ENCODE peak calls at places on chromosomes 3 and 15, in seven cellular contexts. One of them, this sample, is unnamed.

GRCh38 chr15:25239471-25240345 is 199.1 kb downstream of the UBE3A start:
- DNase-seq in epithelial cell of proximal tubule: no peak
- DNase-seq in WTC11: no peak
- DNase-seq in tibial artery: peak; percentile 11
- DNase-seq in DND-41: no peak
- DNase-seq in PC-3: no peak
- DNase-seq in astrocyte of the spinal cord: no peak
- DNase-seq in this sample: no peak

GRCh38 chr15:67531379-67532059 is 10.6 kb downstream of the C15orf61 start:
- DNase-seq in PC-3: peak; percentile 72
- DNase-seq in astrocyte of the spinal cord: no peak
- DNase-seq in WTC11: no peak
- DNase-seq in tibial artery: no peak
- DNase-seq in DND-41: no peak
- DNase-seq in epithelial cell of proximal tubule: no peak
- DNase-seq in this sample: no peak

GRCh38 chr3:136276049-136276755 is 26.1 kb downstream of the PCCB start:
- DNase-seq in tibial artery: no peak
- DNase-seq in epithelial cell of proximal tubule: no peak
- DNase-seq in astrocyte of the spinal cord: no peak
- DNase-seq in PC-3: no peak
- DNase-seq in DND-41: no peak
- DNase-seq in WTC11: no peak
- DNase-seq in this sample: no peak

GRCh38 chr15:37682304-37682703 is 252.1 kb upstream of the TMCO5A start:
- DNase-seq in epithelial cell of proximal tubule: no peak
- DNase-seq in PC-3: peak; percentile 58
- DNase-seq in WTC11: no peak
- DNase-seq in tibial artery: no peak
- DNase-seq in DND-41: no peak
- DNase-seq in astrocyte of the spinal cord: peak; percentile 32
- DNase-seq in this sample: no peak

GRCh38 chr3:134074790-134075567 is 45.3 kb upstream of the SLCO2A1 start:
- DNase-seq in DND-41: no peak
- DNase-seq in epithelial cell of proximal tubule: no peak
- DNase-seq in PC-3: no peak
- DNase-seq in WTC11: no peak
- DNase-seq in tibial artery: no peak
- DNase-seq in astrocyte of the spinal cord: no peak
- DNase-seq in this sample: no peak

GRCh38 chr3:10471337-10471721 is 34.1 kb downstream of the ATP2B2 start:
- DNase-seq in PC-3: no peak
- DNase-seq in WTC11: no peak
- DNase-seq in astrocyte of the spinal cord: peak; percentile 7
- DNase-seq in DND-41: no peak
- DNase-seq in epithelial cell of proximal tubule: no peak
- DNase-seq in tibial artery: no peak
- DNase-seq in this sample: no peak

GRCh38 chr3:41997702-41998551 is 36.0 kb upstream of the ULK4 start:
- DNase-seq in epithelial cell of proximal tubule: no peak
- DNase-seq in tibial artery: no peak
- DNase-seq in PC-3: no peak
- DNase-seq in astrocyte of the spinal cord: no peak
- DNase-seq in WTC11: peak; percentile 40
- DNase-seq in DND-41: no peak
- DNase-seq in this sample: no peak

GRCh38 chr3:56769125-56769709 is 32.5 kb downstream of the ARHGEF3 start:
- DNase-seq in PC-3: no peak
- DNase-seq in astrocyte of the spinal cord: no peak
- DNase-seq in tibial artery: no peak
- DNase-seq in DND-41: no peak
- DNase-seq in WTC11: no peak
- DNase-seq in epithelial cell of proximal tubule: no peak
- DNase-seq in this sample: no peak

GRCh38 chr15:66827698-66828055 is 125.6 kb downstream of the SMAD6 start:
- DNase-seq in PC-3: no peak
- DNase-seq in epithelial cell of proximal tubule: no peak
- DNase-seq in astrocyte of the spinal cord: no peak
- DNase-seq in tibial artery: no peak
- DNase-seq in DND-41: no peak
- DNase-seq in WTC11: no peak
- DNase-seq in this sample: no peak

GRCh38 chr3:190840146-190840545 is 22.3 kb downstream of the GMNC start:
- DNase-seq in tibial artery: no peak
- DNase-seq in epithelial cell of proximal tubule: no peak
- DNase-seq in WTC11: no peak
- DNase-seq in astrocyte of the spinal cord: no peak
- DNase-seq in PC-3: peak; percentile 38
- DNase-seq in DND-41: peak; percentile 8
- DNase-seq in this sample: no peak

GRCh38 chr15:77034620-77035467 is 36.1 kb downstream of the TSPAN3 start:
- DNase-seq in epithelial cell of proximal tubule: no peak
- DNase-seq in WTC11: peak; percentile 83
- DNase-seq in DND-41: peak; percentile 48
- DNase-seq in PC-3: peak; percentile 48
- DNase-seq in astrocyte of the spinal cord: no peak
- DNase-seq in tibial artery: no peak
- DNase-seq in this sample: peak; percentile 21

GRCh38 chr15:91936182-91936775 is 82.8 kb downstream of the SLCO3A1 start:
- DNase-seq in epithelial cell of proximal tubule: no peak
- DNase-seq in PC-3: no peak
- DNase-seq in WTC11: no peak
- DNase-seq in tibial artery: no peak
- DNase-seq in DND-41: no peak
- DNase-seq in astrocyte of the spinal cord: no peak
- DNase-seq in this sample: no peak

GRCh38 chr3:19937459-19938362 is 3.7 kb upstream of the EFHB start:
- DNase-seq in WTC11: no peak
- DNase-seq in astrocyte of the spinal cord: peak; percentile 32
- DNase-seq in PC-3: peak; percentile 34
- DNase-seq in DND-41: no peak
- DNase-seq in epithelial cell of proximal tubule: no peak
- DNase-seq in tibial artery: no peak
- DNase-seq in this sample: no peak

GRCh38 chr3:120489421-120489820 is 38.6 kb upstream of the FSTL1 start:
- DNase-seq in DND-41: no peak
- DNase-seq in PC-3: no peak
- DNase-seq in epithelial cell of proximal tubule: no peak
- DNase-seq in astrocyte of the spinal cord: no peak
- DNase-seq in tibial artery: no peak
- DNase-seq in WTC11: no peak
- DNase-seq in this sample: no peak

DNA sequence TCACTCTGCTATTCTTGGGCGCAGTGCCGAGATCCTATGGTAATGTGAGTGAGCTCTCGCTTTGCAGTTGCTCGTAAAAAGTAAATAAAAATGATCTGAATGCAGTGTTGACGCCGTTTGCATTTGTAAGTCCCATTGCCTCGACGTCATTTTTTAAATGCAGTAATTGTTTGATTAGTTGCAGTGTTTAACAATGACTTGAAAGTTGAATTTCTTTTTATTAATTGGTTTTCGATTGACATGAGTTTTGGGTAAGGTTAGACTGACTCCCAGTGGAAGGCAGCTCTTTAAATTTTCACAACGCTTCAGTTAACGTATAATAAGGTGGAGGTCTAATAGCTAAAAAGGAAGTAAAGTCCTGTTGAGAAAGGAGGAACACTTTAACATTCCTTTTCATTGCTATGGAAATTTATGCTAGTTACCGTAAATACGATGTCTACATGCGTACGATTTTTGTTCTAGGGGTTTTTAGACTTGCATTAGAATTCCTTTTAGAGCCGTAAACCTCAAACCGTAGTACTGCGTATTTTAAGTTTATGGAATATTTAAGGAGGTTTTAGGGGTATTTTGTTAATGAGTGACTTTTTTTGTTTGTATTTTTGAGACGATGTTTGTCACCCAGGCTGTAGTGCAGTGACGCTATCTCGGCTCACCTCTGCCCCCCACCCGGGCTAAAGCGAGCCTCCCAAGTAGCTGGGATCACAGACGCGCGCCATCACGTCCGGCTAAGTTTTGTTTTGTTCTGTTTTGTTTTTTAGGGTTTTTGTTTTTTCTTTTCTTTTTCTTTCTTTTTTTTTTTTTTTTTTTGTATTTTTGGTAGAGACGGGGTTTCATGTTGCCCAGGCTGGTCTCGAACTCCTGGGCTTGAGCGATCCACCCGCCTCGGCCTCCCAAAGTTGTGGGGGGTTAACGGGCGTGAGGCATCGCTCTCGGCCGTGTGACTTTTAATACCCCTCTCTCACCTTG is 1.4 kb downstream of the MORF4L1 start:
- DNase-seq in DND-41: peak; percentile 28
- DNase-seq in PC-3: peak; percentile 24
- DNase-seq in astrocyte of the spinal cord: no peak
- DNase-seq in WTC11: no peak
- DNase-seq in tibial artery: peak; percentile 42
- DNase-seq in epithelial cell of proximal tubule: no peak
- DNase-seq in this sample: no peak
- TF ChIP-seq CTCF in DND-41: no peak
- TF ChIP-seq CTCF in PC-3: no peak
- TF ChIP-seq CTCF in astrocyte of the spinal cord: no peak
- TF ChIP-seq CTCF in WTC11: no peak
- TF ChIP-seq CTCF in tibial artery: peak; percentile 5
- TF ChIP-seq CTCF in epithelial cell of proximal tubule: peak; percentile 5
- TF ChIP-seq CTCF in this sample: no peak

GRCh38 chr15:44298878-44299277 is 10.4 kb downstream of the GOLM2 start:
- DNase-seq in epithelial cell of proximal tubule: no peak
- DNase-seq in WTC11: peak; percentile 52
- DNase-seq in PC-3: peak; percentile 58
- DNase-seq in DND-41: no peak
- DNase-seq in tibial artery: no peak
- DNase-seq in astrocyte of the spinal cord: no peak
- DNase-seq in this sample: no peak
- TF ChIP-seq CTCF in epithelial cell of proximal tubule: peak; percentile 59
- TF ChIP-seq CTCF in WTC11: peak; percentile 44
- TF ChIP-seq CTCF in PC-3: peak; percentile 60
- TF ChIP-seq CTCF in DND-41: peak; percentile 30
- TF ChIP-seq CTCF in tibial artery: no peak
- TF ChIP-seq CTCF in astrocyte of the spinal cord: peak; percentile 50
- TF ChIP-seq CTCF in this sample: peak; percentile 47

DNA sequence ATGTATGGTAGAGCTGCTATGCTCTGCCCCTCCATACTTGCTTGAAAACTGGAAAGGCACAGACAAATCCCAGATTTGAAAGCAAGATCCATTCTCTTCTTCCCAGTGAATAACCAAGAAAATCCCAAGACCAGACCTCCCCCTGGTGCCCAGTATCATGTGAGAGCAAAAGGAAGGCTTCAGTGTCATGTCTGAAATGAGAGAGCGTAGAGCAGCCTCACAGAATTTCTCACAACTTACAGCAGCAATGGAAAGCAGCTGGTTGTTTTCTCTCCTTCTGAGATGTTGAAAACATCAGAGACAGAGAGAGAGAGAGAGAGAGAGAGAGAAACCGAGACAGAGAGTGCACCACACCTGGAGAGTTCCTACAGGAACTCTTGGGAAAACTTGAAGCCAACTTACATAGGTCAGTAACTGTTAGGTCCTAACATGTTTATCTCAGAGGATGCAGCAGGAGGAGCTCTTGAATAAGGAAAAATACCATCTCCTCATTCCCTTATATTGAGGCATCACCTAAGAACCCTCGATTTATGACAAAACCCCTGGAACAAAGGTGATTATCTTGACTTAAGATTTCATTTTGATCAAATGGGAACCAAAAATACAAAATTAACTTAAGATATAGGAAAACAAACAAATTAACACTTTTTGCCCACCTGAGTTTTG is 273.3 kb downstream of the NSUN3 start:
- DNase-seq in astrocyte of the spinal cord: peak; percentile 76
- DNase-seq in epithelial cell of proximal tubule: peak; percentile 48
- DNase-seq in WTC11: no peak
- DNase-seq in DND-41: no peak
- DNase-seq in PC-3: peak; percentile 81
- DNase-seq in tibial artery: no peak
- DNase-seq in this sample: no peak
- TF ChIP-seq CTCF in astrocyte of the spinal cord: peak; percentile 53
- TF ChIP-seq CTCF in epithelial cell of proximal tubule: peak; percentile 60
- TF ChIP-seq CTCF in WTC11: peak; percentile 29
- TF ChIP-seq CTCF in DND-41: peak; percentile 42
- TF ChIP-seq CTCF in PC-3: peak; percentile 81
- TF ChIP-seq CTCF in tibial artery: peak; percentile 34
- TF ChIP-seq CTCF in this sample: peak; percentile 61

DNA sequence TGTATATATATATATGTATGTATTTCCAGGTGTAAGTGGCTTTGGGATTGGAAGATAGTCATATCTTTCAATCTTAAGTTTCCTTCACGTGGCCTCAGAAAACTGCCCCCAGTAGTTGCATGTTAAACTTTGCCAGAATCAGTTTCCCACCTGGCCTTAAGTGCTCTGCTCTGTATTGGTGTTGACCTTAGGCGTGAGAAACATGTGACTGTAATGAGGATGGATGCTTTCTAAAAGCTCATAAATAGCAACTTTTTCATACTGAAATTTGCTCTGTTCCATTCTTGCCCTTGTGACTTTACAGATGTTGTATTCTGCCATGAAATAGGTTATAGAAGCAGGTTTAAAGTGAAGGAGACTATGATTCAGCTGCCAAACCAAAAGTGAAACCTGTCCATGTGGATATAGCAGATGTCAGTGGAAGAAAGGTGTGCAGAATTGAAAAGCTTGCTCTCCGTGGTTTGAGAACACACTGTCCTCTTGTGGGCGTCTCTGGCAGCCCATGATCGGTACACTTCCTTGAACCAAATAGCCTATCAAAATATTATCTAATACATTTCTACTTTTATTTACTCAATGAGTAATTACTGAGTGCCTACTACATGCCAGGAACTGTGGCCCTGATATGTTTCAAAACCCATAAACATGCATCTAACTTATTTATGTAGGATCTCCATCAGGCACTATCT is 15.8 kb downstream of the SCG5 start:
- DNase-seq in tibial artery: no peak
- DNase-seq in PC-3: peak; percentile 58
- DNase-seq in WTC11: no peak
- DNase-seq in astrocyte of the spinal cord: peak; percentile 19
- DNase-seq in epithelial cell of proximal tubule: no peak
- DNase-seq in DND-41: no peak
- DNase-seq in this sample: no peak
- TF ChIP-seq CTCF in tibial artery: no peak
- TF ChIP-seq CTCF in PC-3: peak; percentile 53
- TF ChIP-seq CTCF in WTC11: no peak
- TF ChIP-seq CTCF in astrocyte of the spinal cord: peak; percentile 43
- TF ChIP-seq CTCF in epithelial cell of proximal tubule: peak; percentile 15
- TF ChIP-seq CTCF in DND-41: peak; percentile 15
- TF ChIP-seq CTCF in this sample: no peak

DNA sequence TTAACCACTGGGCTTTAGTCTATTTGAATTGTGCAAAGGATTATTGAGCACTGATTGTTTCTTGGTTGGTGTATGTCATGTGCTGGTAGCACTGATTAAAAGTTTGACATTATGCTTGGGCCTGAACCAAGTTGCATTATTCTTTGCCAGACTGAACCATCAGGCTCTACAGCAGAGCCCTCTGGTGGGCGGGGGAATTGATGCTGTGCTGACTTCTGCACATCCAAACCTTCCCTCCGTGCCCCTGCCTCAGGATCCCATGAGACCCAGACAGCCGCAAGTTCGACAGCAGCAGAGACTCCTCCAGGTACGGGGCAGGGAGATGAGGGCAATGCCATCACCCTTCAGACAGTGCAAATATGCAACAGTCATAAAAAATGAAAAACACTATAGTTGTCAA is 28.4 kb upstream of the P2RY12 start:
- DNase-seq in DND-41: no peak
- DNase-seq in astrocyte of the spinal cord: no peak
- DNase-seq in PC-3: no peak
- DNase-seq in WTC11: peak; percentile 63
- DNase-seq in epithelial cell of proximal tubule: no peak
- DNase-seq in tibial artery: no peak
- DNase-seq in this sample: no peak
- TF ChIP-seq CTCF in DND-41: no peak
- TF ChIP-seq CTCF in astrocyte of the spinal cord: no peak
- TF ChIP-seq CTCF in PC-3: peak; percentile 42
- TF ChIP-seq CTCF in WTC11: no peak
- TF ChIP-seq CTCF in epithelial cell of proximal tubule: peak; percentile 13
- TF ChIP-seq CTCF in tibial artery: no peak
- TF ChIP-seq CTCF in this sample: no peak